ENCODE peak calls at places on chromosomes 6 and 20, in five cellular contexts. One of them, this sample, is unnamed.

GRCh38 chr6:51472745-51473483 is 614.5 kb downstream of the PKHD1 start:
- DNase-seq in CD4-positive, CD25-positive, alpha-beta regulatory T cell: no peak
- DNase-seq in tibial artery: no peak
- DNase-seq in psoas muscle: no peak
- DNase-seq in hepatocyte: peak
- DNase-seq in this sample: no peak

GRCh38 chr20:48350291-48350988 is 477.4 kb downstream of the PREX1 start:
- DNase-seq in CD4-positive, CD25-positive, alpha-beta regulatory T cell: no peak
- DNase-seq in tibial artery: no peak
- DNase-seq in psoas muscle: no peak
- DNase-seq in hepatocyte: no peak
- DNase-seq in this sample: peak

GRCh38 chr6:16436550-16436949 is 198.2 kb downstream of the GMPR start:
- DNase-seq in CD4-positive, CD25-positive, alpha-beta regulatory T cell: peak
- DNase-seq in tibial artery: no peak
- DNase-seq in psoas muscle: no peak
- DNase-seq in hepatocyte: no peak
- DNase-seq in this sample: peak

GRCh38 chr20:48791666-48792071 is 36.1 kb downstream of the PREX1 start:
- DNase-seq in CD4-positive, CD25-positive, alpha-beta regulatory T cell: no peak
- DNase-seq in tibial artery: peak
- DNase-seq in psoas muscle: no peak
- DNase-seq in hepatocyte: no peak
- DNase-seq in this sample: no peak

GRCh38 chr6:166258854-166259276 is 49.3 kb downstream of the PRR18 start:
- DNase-seq in CD4-positive, CD25-positive, alpha-beta regulatory T cell: peak
- DNase-seq in tibial artery: no peak
- DNase-seq in psoas muscle: no peak
- DNase-seq in hepatocyte: no peak
- DNase-seq in this sample: no peak

GRCh38 chr6:168999392-168999791 is 254.3 kb downstream of the THBS2 start:
- DNase-seq in CD4-positive, CD25-positive, alpha-beta regulatory T cell: no peak
- DNase-seq in tibial artery: no peak
- DNase-seq in psoas muscle: no peak
- DNase-seq in hepatocyte: no peak
- DNase-seq in this sample: peak

GRCh38 chr20:46034039-46034438 is 5.0 kb downstream of the SLC12A5 start:
- DNase-seq in CD4-positive, CD25-positive, alpha-beta regulatory T cell: no peak
- DNase-seq in tibial artery: no peak
- DNase-seq in psoas muscle: no peak
- DNase-seq in hepatocyte: no peak
- DNase-seq in this sample: no peak

GRCh38 chr6:144434308-144434990 is 149.3 kb downstream of the UTRN start:
- DNase-seq in CD4-positive, CD25-positive, alpha-beta regulatory T cell: no peak
- DNase-seq in tibial artery: no peak
- DNase-seq in psoas muscle: no peak
- DNase-seq in hepatocyte: no peak
- DNase-seq in this sample: no peak

GRCh38 chr6:25889877-25890853 is 16.1 kb upstream of the SLC17A3 start:
- DNase-seq in CD4-positive, CD25-positive, alpha-beta regulatory T cell: no peak
- DNase-seq in tibial artery: no peak
- DNase-seq in psoas muscle: no peak
- DNase-seq in hepatocyte: peak
- DNase-seq in this sample: peak

GRCh38 chr6:129659590-129660345 is 50.2 kb downstream of the ARHGAP18 start:
- DNase-seq in CD4-positive, CD25-positive, alpha-beta regulatory T cell: no peak
- DNase-seq in tibial artery: no peak
- DNase-seq in psoas muscle: no peak
- DNase-seq in hepatocyte: peak
- DNase-seq in this sample: peak
- H3K4me3 ChIP-seq in CD4-positive, CD25-positive, alpha-beta regulatory T cell: no peak
- H3K4me3 ChIP-seq in tibial artery: no peak
- H3K4me3 ChIP-seq in psoas muscle: peak
- H3K4me3 ChIP-seq in hepatocyte: no peak
- H3K4me3 ChIP-seq in this sample: no peak

DNA sequence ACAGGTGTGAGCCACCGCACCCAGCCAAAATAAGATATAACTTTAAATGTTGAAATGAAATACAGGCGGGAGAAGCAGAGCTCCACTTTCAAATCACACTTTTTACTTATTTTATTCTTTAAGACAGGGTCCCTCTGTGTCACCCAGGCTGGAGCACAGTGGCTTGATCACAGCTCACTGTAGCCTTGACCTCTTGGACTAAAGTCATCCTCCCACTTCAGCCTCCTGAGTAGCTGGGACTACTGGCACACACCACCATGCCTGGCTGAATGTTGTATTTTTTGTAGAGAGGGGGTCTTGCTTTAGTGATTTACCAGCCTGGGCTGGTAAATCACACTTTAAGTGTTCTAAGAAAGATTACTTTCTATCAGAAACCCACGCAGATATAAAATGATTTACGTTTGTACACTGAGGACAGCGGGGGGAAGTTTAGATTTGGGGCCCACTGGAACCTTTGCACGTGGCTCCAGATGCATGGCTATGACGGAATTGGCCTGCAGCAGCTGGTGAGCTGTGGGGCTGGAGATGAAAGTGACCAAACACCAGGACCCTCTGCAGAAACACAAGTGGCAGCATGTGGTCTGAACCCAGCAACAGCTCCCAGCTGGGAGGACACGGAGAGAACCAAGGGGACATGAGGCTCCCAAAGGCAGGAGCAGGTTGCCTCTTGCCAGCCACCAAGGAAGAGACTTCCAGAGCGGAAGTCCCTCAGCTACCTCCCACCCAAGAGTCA is 26.4 kb upstream of the TLDC2 start:
- DNase-seq in CD4-positive, CD25-positive, alpha-beta regulatory T cell: no peak
- DNase-seq in tibial artery: no peak
- DNase-seq in psoas muscle: no peak
- DNase-seq in hepatocyte: no peak
- DNase-seq in this sample: no peak
- H3K27ac ChIP-seq in CD4-positive, CD25-positive, alpha-beta regulatory T cell: no peak
- H3K27ac ChIP-seq in tibial artery: peak
- H3K27ac ChIP-seq in psoas muscle: no peak
- H3K27ac ChIP-seq in hepatocyte: peak
- H3K27ac ChIP-seq in this sample: peak

GRCh38 chr20:3900187-3900604 is 11.0 kb downstream of the PANK2 start:
- DNase-seq in CD4-positive, CD25-positive, alpha-beta regulatory T cell: no peak
- DNase-seq in tibial artery: no peak
- DNase-seq in psoas muscle: no peak
- DNase-seq in hepatocyte: no peak
- DNase-seq in this sample: no peak

GRCh38 chr20:3902446-3902845 is 13.3 kb downstream of the PANK2 start:
- DNase-seq in CD4-positive, CD25-positive, alpha-beta regulatory T cell: no peak
- DNase-seq in tibial artery: no peak
- DNase-seq in psoas muscle: no peak
- DNase-seq in hepatocyte: no peak
- DNase-seq in this sample: no peak

GRCh38 chr20:3902041-3902440 is 12.9 kb downstream of the PANK2 start:
- DNase-seq in CD4-positive, CD25-positive, alpha-beta regulatory T cell: no peak
- DNase-seq in tibial artery: no peak
- DNase-seq in psoas muscle: no peak
- DNase-seq in hepatocyte: no peak
- DNase-seq in this sample: no peak

GRCh38 chr20:3898639-3899038 is 9.5 kb downstream of the PANK2 start:
- DNase-seq in CD4-positive, CD25-positive, alpha-beta regulatory T cell: no peak
- DNase-seq in tibial artery: no peak
- DNase-seq in psoas muscle: no peak
- DNase-seq in hepatocyte: no peak
- DNase-seq in this sample: no peak

DNA sequence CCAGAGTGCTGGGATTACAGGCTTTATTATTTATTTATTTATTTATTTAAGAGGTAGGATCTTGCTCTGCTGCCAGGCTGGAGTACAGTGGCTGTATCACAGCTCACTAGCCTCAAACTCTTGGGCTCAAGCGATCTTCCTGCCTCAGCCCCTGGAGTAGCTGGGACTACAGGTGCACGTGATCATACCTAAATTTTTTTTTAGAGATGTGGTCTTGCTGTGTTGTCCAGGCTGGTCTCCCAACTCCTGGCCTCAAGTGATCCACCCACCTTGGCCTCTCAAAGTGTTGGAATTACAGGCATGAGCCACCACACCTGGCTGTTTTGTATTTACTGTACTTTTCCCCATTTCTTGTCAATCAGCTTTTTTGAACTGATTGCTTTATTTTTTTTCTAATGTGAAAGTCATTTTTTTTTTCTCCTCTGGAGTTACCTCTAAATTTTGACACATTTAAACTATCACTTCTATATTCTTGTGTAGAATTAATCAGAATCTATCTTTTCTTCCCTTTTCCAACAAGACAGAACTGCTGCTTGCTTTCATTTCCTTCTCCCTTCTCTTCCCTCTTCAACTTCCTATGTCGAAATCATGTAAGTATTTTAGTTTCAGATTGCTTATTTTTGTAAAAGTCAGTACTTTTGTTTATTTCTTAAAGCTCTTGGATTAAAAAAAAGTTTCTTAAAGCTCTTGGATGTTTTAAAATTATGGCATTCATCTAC is 12.0 kb downstream of the PANK2 start:
- DNase-seq in CD4-positive, CD25-positive, alpha-beta regulatory T cell: no peak
- DNase-seq in tibial artery: no peak
- DNase-seq in psoas muscle: no peak
- DNase-seq in hepatocyte: no peak
- DNase-seq in this sample: no peak
- H3K4me3 ChIP-seq in CD4-positive, CD25-positive, alpha-beta regulatory T cell: peak
- H3K4me3 ChIP-seq in tibial artery: no peak
- H3K4me3 ChIP-seq in psoas muscle: no peak
- H3K4me3 ChIP-seq in hepatocyte: no peak
- H3K4me3 ChIP-seq in this sample: no peak

DNA sequence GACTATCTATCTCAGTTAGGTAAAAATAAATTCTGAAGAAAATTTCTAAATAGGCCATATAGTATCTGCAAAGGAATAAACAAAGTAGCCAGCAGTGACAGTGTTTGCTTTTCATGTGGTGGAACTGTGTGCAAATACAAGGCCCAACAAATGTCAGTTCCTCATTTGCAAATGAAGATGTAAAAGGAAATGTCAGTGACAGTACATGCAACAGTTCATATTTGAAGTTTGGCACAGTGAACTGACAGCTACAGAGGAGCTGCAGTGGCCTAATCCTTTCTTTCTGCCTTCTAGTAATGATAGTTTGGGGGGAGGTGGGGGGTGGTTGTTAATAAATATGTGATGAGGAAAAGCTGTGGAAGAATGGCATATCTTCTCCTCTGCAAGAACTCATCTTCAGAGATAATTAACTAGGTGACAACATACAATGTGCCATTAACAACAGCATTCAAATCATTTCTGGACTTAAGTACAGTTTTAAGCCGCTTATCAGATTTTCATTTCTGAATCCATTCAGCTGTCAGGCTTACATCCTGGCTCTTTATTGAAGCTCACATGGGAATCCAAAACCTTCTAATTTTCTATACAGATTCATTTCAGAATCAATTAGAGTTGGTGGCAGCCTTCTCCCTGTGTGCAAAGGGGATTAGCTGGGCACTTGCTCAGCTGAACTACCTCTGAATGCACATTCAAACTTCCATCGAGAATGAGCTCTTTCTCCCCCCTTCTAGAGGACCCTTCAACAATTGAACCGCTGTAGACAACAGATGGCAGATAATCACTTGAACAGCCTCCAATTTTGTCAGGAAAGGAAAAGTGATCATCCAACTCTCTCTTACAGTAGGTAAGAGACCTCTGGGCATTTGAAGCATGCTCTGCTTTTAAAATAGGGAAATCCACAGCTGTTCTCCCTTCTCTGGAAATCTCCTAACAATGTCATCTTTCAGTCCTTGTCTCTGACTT is 1059.1 kb upstream of the EPHA7 start:
- DNase-seq in CD4-positive, CD25-positive, alpha-beta regulatory T cell: no peak
- DNase-seq in tibial artery: no peak
- DNase-seq in psoas muscle: no peak
- DNase-seq in hepatocyte: no peak
- DNase-seq in this sample: no peak
- H3K27ac ChIP-seq in CD4-positive, CD25-positive, alpha-beta regulatory T cell: no peak
- H3K27ac ChIP-seq in tibial artery: no peak
- H3K27ac ChIP-seq in psoas muscle: no peak
- H3K27ac ChIP-seq in hepatocyte: no peak
- H3K27ac ChIP-seq in this sample: no peak